ENCODE peak calls at places on chromosome 5, in six cellular contexts. X, T, K, Q, R and E are unnamed samples.

GRCh38 chr5:93349613-93350012 is 231.4 kb downstream of the NR2F1-AS1 start:
- DNase-seq in X (no peak), T (peak; percentile 25), K (no peak), Q (peak; percentile 65), R (no peak), E (no peak)

GRCh38 chr5:151221574-151221973 is 2.3 kb downstream of the CCDC69 start:
- DNase-seq in X (no peak), T (no peak), K (no peak), Q (peak; percentile 34), R (no peak), E (peak; percentile 11)

GRCh38 chr5:128613757-128614156 is 75.7 kb upstream of the FBN2 start:
- DNase-seq in X (no peak), T (no peak), K (no peak), Q (peak; percentile 25), R (no peak), E (no peak)

GRCh38 chr5:176519810-176520720 is 17.1 kb downstream of the RNF44 start:
- DNase-seq in X (no peak), T (no peak), K (no peak), Q (no peak), R (no peak), E (no peak)

GRCh38 chr5:60178101-60178500 is 284.6 kb upstream of the PDE4D start:
- DNase-seq in X (no peak), T (no peak), K (no peak), Q (peak; percentile 19), R (no peak), E (no peak)

GRCh38 chr5:159106193-159106568 is 6.5 kb upstream of the EBF1 start:
- DNase-seq in X (no peak), T (no peak), K (no peak), Q (no peak), R (peak; percentile 22), E (no peak)

GRCh38 chr5:80246995-80247729 is 8.7 kb downstream of the SERINC5 start:
- DNase-seq in X (peak; percentile 47), T (peak; percentile 78), K (peak; percentile 87), Q (peak; percentile 95), R (peak; percentile 43), E (peak; percentile 89)

GRCh38 chr5:179129607-179130071 is 69.5 kb downstream of the ZNF354C start:
- DNase-seq in X (no peak), T (no peak), K (no peak), Q (no peak), R (no peak), E (no peak)

GRCh38 chr5:137994556-137994955 is 38.3 kb downstream of the FAM13B start:
- DNase-seq in X (no peak), T (no peak), K (no peak), Q (no peak), R (no peak), E (no peak)

GRCh38 chr5:145681216-145681615 is 153.9 kb downstream of the PRELID2 start:
- DNase-seq in X (no peak), T (no peak), K (no peak), Q (no peak), R (no peak), E (no peak)

GRCh38 chr5:68264024-68264956 is 48.7 kb downstream of the PIK3R1 start:
- DNase-seq in X (no peak), T (no peak), K (no peak), Q (peak; percentile 70), R (no peak), E (peak; percentile 39)

GRCh38 chr5:173645437-173645807 is 29.0 kb upstream of the BOD1 start:
- DNase-seq in X (no peak), T (no peak), K (peak; percentile 24), Q (peak; percentile 86), R (no peak), E (no peak)